ENCODE peak calls at places on chromosomes 2 and 18, in five cellular contexts. G, H, K, Q and F are unnamed samples.

GRCh38 chr2:12663306-12664037 is 53.3 kb upstream of the TRIB2 start:
- DNase-seq in G (no peak), H (no peak), K (no peak), Q (no peak), F (no peak)

GRCh38 chr2:7697052-7697451 is 779.8 kb downstream of the RNF144A start:
- DNase-seq in G (no peak), H (no peak), K (no peak), Q (no peak), F (no peak)

GRCh38 chr2:84963692-84964405 is 7.1 kb upstream of the KCMF1 start:
- DNase-seq in G (no peak), H (no peak), K (no peak), Q (peak), F (no peak)

GRCh38 chr2:113342650-113343049 is 63.9 kb upstream of the PAX8 start:
- DNase-seq in G (peak), H (no peak), K (no peak), Q (peak), F (peak)

GRCh38 chr2:190043441-190043840 is 19.1 kb downstream of the MSTN start:
- DNase-seq in G (no peak), H (no peak), K (no peak), Q (no peak), F (no peak)

GRCh38 chr18:24704921-24705620 is 244.6 kb downstream of the HRH4 start:
- DNase-seq in G (no peak), H (no peak), K (no peak), Q (no peak), F (peak)

GRCh38 chr2:133122529-133122928 is 445.7 kb downstream of the NCKAP5 start:
- DNase-seq in G (no peak), H (no peak), K (no peak), Q (no peak), F (no peak)

GRCh38 chr18:79900610-79901570 is 50.6 kb downstream of the SLC66A2 start:
- DNase-seq in G (no peak), H (no peak), K (no peak), Q (peak), F (no peak)

GRCh38 chr18:50286391-50287027 is 983 bp downstream of the CXXC1 start:
- DNase-seq in G (no peak), H (no peak), K (peak), Q (no peak), F (no peak)

GRCh38 chr2:3254438-3254941 is 123.1 kb downstream of the EIPR1 start:
- DNase-seq in G (no peak), H (peak), K (no peak), Q (no peak), F (no peak)

GRCh38 chr2:219299372-219299760 is 9.8 kb downstream of the PTPRN start:
- DNase-seq in G (no peak), H (no peak), K (no peak), Q (no peak), F (peak)

GRCh38 chr2:236237468-236238190 is 26.6 kb downstream of the ASB18 start:
- DNase-seq in G (no peak), H (no peak), K (peak), Q (peak), F (peak)

GRCh38 chr18:35497006-35497333 is 790 bp downstream of the INO80C start:
- DNase-seq in G (no peak), H (no peak), K (no peak), Q (no peak), F (no peak)

GRCh38 chr2:232363784-232364615 is 14.6 kb upstream of the ALPP start:
- DNase-seq in G (no peak), H (peak), K (no peak), Q (peak), F (no peak)

GRCh38 chr2:26410764-26411243 is 9.1 kb downstream of the DRC1 start:
- DNase-seq in G (no peak), H (no peak), K (no peak), Q (no peak), F (no peak)

GRCh38 chr2:13193900-13194299 is 477.2 kb downstream of the TRIB2 start:
- DNase-seq in G (no peak), H (peak), K (no peak), Q (no peak), F (no peak)

GRCh38 chr2:20146401-20146800 is 78.5 kb downstream of the SDC1 start:
- DNase-seq in G (no peak), H (no peak), K (no peak), Q (no peak), F (no peak)

GRCh38 chr2:162202203-162202602 is 41.0 kb downstream of the FAP start:
- DNase-seq in G (no peak), H (no peak), K (no peak), Q (no peak), F (no peak)

GRCh38 chr2:29613792-29614266 is 307.6 kb downstream of the ALK start:
- DNase-seq in G (no peak), H (no peak), K (no peak), Q (no peak), F (no peak)

DNA sequence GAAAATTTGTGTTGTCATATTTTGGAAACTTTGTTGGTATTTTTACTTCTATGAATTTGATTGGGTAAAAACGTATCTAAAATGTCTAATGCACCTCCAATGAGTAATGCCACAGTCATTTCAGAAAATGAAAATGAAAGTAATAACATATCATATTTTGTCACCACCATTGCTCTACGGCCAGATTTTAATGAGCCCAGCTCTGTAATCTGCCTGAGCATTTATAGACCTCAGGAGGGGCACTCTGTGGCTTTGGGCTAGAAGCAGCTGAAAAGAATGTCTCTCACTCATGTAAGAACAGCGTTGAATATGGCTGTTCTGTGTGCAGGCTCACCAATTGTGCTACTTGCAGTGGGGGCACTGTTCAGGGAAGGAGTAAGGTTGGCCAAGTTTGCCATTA is 32.7 kb upstream of the ABCA12 start:
- DNase-seq in G (no peak), H (peak), K (no peak), Q (no peak), F (no peak)
- H3K4me3 ChIP-seq in G (peak), H (no peak), K (no peak), Q (peak), F (no peak)

DNA sequence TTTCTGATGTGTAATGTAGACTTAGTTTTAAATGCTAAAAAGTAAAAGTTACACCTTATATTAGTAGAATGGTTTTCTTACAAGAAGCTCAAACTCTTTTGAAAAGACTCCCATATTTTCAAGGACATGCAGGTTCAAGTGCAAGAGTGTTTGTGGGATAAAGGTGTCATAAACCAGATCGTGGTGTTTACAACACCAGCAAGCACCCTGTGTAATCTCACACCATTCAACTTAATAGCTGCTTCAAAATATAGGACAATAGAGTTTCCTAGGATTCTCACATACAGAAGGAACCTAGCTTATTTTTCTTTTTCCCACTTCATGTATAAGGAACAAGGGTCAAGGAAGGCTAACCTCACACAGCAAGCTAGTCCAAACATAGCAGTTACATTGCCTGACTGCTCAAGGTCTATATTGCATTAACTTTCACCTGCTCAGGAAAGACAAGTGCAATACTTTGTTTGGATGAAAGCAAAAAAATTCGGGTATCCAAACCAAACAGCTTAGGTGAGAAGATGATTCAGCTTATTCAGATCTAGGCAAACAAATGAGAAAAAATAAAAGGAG is 172.3 kb downstream of the IKZF2 start:
- DNase-seq in G (no peak), H (no peak), K (no peak), Q (no peak), F (no peak)
- TF ChIP-seq CTCF in G (no peak), H (no peak), K (no peak), Q (no peak), F (no peak)

GRCh38 chr2:169095631-169096105 is 26.3 kb downstream of the DHRS9 start:
- DNase-seq in G (no peak), H (no peak), K (no peak), Q (no peak), F (no peak)

GRCh38 chr2:169093535-169093934 is 24.2 kb downstream of the DHRS9 start:
- DNase-seq in G (no peak), H (no peak), K (no peak), Q (no peak), F (no peak)

GRCh38 chr2:169091761-169092523 is 22.6 kb downstream of the DHRS9 start:
- DNase-seq in G (peak), H (no peak), K (no peak), Q (no peak), F (no peak)

GRCh38 chr2:169091256-169091655 is 21.9 kb downstream of the DHRS9 start:
- DNase-seq in G (no peak), H (no peak), K (no peak), Q (no peak), F (no peak)

DNA sequence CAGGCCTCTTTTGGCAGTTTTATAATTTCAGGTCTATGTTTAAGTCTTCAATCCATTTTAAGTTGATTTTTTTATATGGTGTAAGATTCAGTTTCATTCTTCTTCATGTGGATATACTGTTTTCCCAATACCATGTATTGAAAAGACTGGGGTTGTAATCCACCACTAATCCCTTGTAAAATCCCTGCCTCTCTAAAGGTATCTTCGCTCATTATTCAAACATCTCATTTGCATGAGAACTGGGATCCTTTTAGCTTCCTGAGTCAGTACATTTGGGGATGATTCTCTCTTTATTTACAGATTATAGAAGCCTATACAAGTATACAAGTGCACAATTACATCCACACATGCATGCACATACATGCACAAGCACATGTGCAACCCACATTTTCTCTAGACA is 25.3 kb downstream of the DHRS9 start:
- DNase-seq in G (no peak), H (no peak), K (no peak), Q (no peak), F (no peak)
- H3K27ac ChIP-seq in G (no peak), H (no peak), K (no peak), Q (no peak), F (no peak)

GRCh38 chr2:230254152-230254881 is 28.8 kb downstream of the SP140 start:
- DNase-seq in G (no peak), H (no peak), K (no peak), Q (no peak), F (no peak)
- H3K4me3 ChIP-seq in G (no peak), H (no peak), K (no peak), Q (no peak), F (no peak)

DNA sequence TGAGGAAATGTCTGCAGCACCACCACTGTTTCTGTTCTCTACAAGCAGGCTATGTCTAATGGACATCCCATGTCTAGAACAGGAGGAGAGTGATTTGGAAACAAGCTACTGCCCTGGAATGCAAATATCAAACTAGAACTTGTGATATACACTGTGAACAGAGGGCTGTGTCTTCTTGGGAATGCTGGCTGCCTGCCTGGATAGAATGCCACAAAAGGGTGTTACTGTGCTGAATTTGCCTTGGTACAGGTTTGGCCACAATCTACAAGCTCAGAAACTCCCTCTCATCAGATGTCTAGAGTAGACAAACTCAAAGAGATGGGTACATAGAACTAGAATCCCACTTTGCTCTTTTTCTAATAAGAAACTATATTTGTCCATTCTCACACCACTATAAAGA is 170.5 kb downstream of the NYAP2 start:
- DNase-seq in G (no peak), H (no peak), K (no peak), Q (no peak), F (no peak)
- TF ChIP-seq CTCF in G (no peak), H (no peak), K (no peak), Q (no peak), F (no peak)

DNA sequence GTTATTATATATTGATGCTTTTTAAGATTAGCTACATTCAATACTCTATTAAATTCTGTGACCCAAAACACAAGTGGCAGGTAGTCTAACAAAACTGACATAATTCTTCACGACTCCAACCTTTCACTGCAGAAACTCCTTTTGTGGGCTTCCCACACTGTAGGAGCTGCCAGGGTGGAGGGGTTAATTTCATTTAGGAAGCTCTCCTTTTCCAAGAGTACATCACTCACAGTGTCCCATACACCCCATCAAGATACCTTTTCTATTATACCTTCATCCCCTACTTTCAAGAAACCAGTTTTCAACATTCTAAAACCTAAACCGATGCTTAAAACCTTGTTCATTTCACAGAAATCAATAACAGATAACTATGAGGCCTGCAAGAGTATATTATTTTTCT is 825 bp downstream of the THUMPD2 start:
- DNase-seq in G (no peak), H (no peak), K (no peak), Q (no peak), F (no peak)
- H3K27ac ChIP-seq in G (peak), H (peak), K (peak), Q (peak), F (peak)